ENCODE peak calls at places on chromosomes 16 and 17, in nine cellular contexts. One of them, this sample, is unnamed. For H3K27me3, the result is how much of the 10 kb centered on the place peaks cover.

GRCh38 chr17:82275326-82275725 is 1.8 kb upstream of the CSNK1D start:
- DNase-seq in GM23338: no peak
- DNase-seq in dorsolateral prefrontal cortex: no peak
- DNase-seq in HAP-1: no peak
- DNase-seq in CD8-positive, alpha-beta T cell: no peak
- DNase-seq in tibial nerve: no peak
- DNase-seq in neuronal stem cell: no peak
- DNase-seq in Peyer's patch: no peak
- DNase-seq in foreskin keratinocyte: no peak
- DNase-seq in this sample: no peak

GRCh38 chr16:49494386-49495150 is 121.0 kb downstream of the C16orf78 start:
- DNase-seq in tibial nerve: no peak
- DNase-seq in foreskin keratinocyte: no peak
- DNase-seq in HAP-1: no peak
- DNase-seq in neuronal stem cell: no peak
- DNase-seq in dorsolateral prefrontal cortex: no peak
- DNase-seq in CD8-positive, alpha-beta T cell: no peak
- DNase-seq in GM23338: no peak
- DNase-seq in Peyer's patch: peak
- DNase-seq in this sample: no peak

GRCh38 chr16:65509172-65509571 is 387.3 kb upstream of the CDH11 start:
- DNase-seq in GM23338: no peak
- DNase-seq in HAP-1: no peak
- DNase-seq in tibial nerve: no peak
- DNase-seq in CD8-positive, alpha-beta T cell: no peak
- DNase-seq in neuronal stem cell: no peak
- DNase-seq in dorsolateral prefrontal cortex: no peak
- DNase-seq in foreskin keratinocyte: peak
- DNase-seq in Peyer's patch: no peak
- DNase-seq in this sample: no peak

GRCh38 chr17:64781810-64782555 is 119.9 kb upstream of the SMURF2 start:
- DNase-seq in tibial nerve: no peak
- DNase-seq in GM23338: peak
- DNase-seq in CD8-positive, alpha-beta T cell: no peak
- DNase-seq in dorsolateral prefrontal cortex: no peak
- DNase-seq in neuronal stem cell: no peak
- DNase-seq in HAP-1: no peak
- DNase-seq in foreskin keratinocyte: no peak
- DNase-seq in Peyer's patch: peak
- DNase-seq in this sample: no peak

GRCh38 chr17:80708497-80708896 is 163.9 kb downstream of the RPTOR start:
- DNase-seq in HAP-1: no peak
- DNase-seq in foreskin keratinocyte: no peak
- DNase-seq in GM23338: no peak
- DNase-seq in neuronal stem cell: no peak
- DNase-seq in tibial nerve: no peak
- DNase-seq in dorsolateral prefrontal cortex: no peak
- DNase-seq in CD8-positive, alpha-beta T cell: no peak
- DNase-seq in Peyer's patch: no peak
- DNase-seq in this sample: no peak

GRCh38 chr17:1735834-1736347 is 6.8 kb upstream of the SERPINF2 start:
- DNase-seq in HAP-1: no peak
- DNase-seq in tibial nerve: no peak
- DNase-seq in CD8-positive, alpha-beta T cell: no peak
- DNase-seq in GM23338: no peak
- DNase-seq in foreskin keratinocyte: no peak
- DNase-seq in Peyer's patch: peak
- DNase-seq in neuronal stem cell: no peak
- DNase-seq in dorsolateral prefrontal cortex: no peak
- DNase-seq in this sample: no peak

GRCh38 chr17:40559016-40559853 is 6.0 kb downstream of the CCR7 start:
- DNase-seq in tibial nerve: no peak
- DNase-seq in HAP-1: no peak
- DNase-seq in GM23338: no peak
- DNase-seq in dorsolateral prefrontal cortex: peak
- DNase-seq in CD8-positive, alpha-beta T cell: no peak
- DNase-seq in Peyer's patch: peak
- DNase-seq in neuronal stem cell: no peak
- DNase-seq in foreskin keratinocyte: no peak
- DNase-seq in this sample: no peak

GRCh38 chr17:27552467-27552779 is 78.6 kb upstream of the LGALS9 start:
- DNase-seq in foreskin keratinocyte: peak
- DNase-seq in CD8-positive, alpha-beta T cell: no peak
- DNase-seq in dorsolateral prefrontal cortex: no peak
- DNase-seq in Peyer's patch: no peak
- DNase-seq in neuronal stem cell: no peak
- DNase-seq in GM23338: no peak
- DNase-seq in tibial nerve: no peak
- DNase-seq in HAP-1: no peak
- DNase-seq in this sample: no peak

GRCh38 chr17:42744283-42744805 is 496 bp downstream of the EZH1 start:
- DNase-seq in dorsolateral prefrontal cortex: peak
- DNase-seq in foreskin keratinocyte: peak
- DNase-seq in HAP-1: peak
- DNase-seq in CD8-positive, alpha-beta T cell: peak
- DNase-seq in GM23338: peak
- DNase-seq in Peyer's patch: peak
- DNase-seq in tibial nerve: peak
- DNase-seq in neuronal stem cell: no peak
- DNase-seq in this sample: peak

GRCh38 chr17:55233840-55234239 is 30.9 kb upstream of the HLF start:
- DNase-seq in tibial nerve: no peak
- DNase-seq in foreskin keratinocyte: peak
- DNase-seq in dorsolateral prefrontal cortex: no peak
- DNase-seq in HAP-1: no peak
- DNase-seq in Peyer's patch: no peak
- DNase-seq in neuronal stem cell: no peak
- DNase-seq in CD8-positive, alpha-beta T cell: no peak
- DNase-seq in GM23338: no peak
- DNase-seq in this sample: peak

GRCh38 chr17:76993636-76994035 is 125.4 kb downstream of the MGAT5B start:
- DNase-seq in tibial nerve: no peak
- DNase-seq in dorsolateral prefrontal cortex: no peak
- DNase-seq in GM23338: no peak
- DNase-seq in CD8-positive, alpha-beta T cell: no peak
- DNase-seq in neuronal stem cell: no peak
- DNase-seq in HAP-1: no peak
- DNase-seq in foreskin keratinocyte: no peak
- DNase-seq in Peyer's patch: no peak
- DNase-seq in this sample: no peak

GRCh38 chr17:11331790-11332526 is 90.9 kb downstream of the SHISA6 start:
- DNase-seq in tibial nerve: no peak
- DNase-seq in GM23338: no peak
- DNase-seq in foreskin keratinocyte: no peak
- DNase-seq in HAP-1: no peak
- DNase-seq in neuronal stem cell: no peak
- DNase-seq in CD8-positive, alpha-beta T cell: no peak
- DNase-seq in dorsolateral prefrontal cortex: no peak
- DNase-seq in Peyer's patch: no peak
- DNase-seq in this sample: no peak

GRCh38 chr17:8237175-8237574 is 10.7 kb downstream of the CTC1 start:
- DNase-seq in dorsolateral prefrontal cortex: no peak
- DNase-seq in Peyer's patch: no peak
- DNase-seq in neuronal stem cell: no peak
- DNase-seq in CD8-positive, alpha-beta T cell: no peak
- DNase-seq in GM23338: no peak
- DNase-seq in HAP-1: no peak
- DNase-seq in foreskin keratinocyte: no peak
- DNase-seq in tibial nerve: no peak
- DNase-seq in this sample: no peak

GRCh38 chr17:77329741-77330531 is 189.2 kb downstream of the SEC14L1 start:
- DNase-seq in foreskin keratinocyte: no peak
- DNase-seq in GM23338: no peak
- DNase-seq in tibial nerve: no peak
- DNase-seq in dorsolateral prefrontal cortex: no peak
- DNase-seq in neuronal stem cell: no peak
- DNase-seq in HAP-1: no peak
- DNase-seq in Peyer's patch: no peak
- DNase-seq in CD8-positive, alpha-beta T cell: no peak
- DNase-seq in this sample: no peak

GRCh38 chr17:26773189-26774188 is 520.4 kb upstream of the WSB1 start:
- DNase-seq in tibial nerve: no peak
- DNase-seq in Peyer's patch: no peak
- DNase-seq in GM23338: no peak
- DNase-seq in dorsolateral prefrontal cortex: no peak
- DNase-seq in HAP-1: no peak
- DNase-seq in foreskin keratinocyte: no peak
- DNase-seq in neuronal stem cell: no peak
- DNase-seq in CD8-positive, alpha-beta T cell: no peak
- DNase-seq in this sample: no peak

GRCh38 chr17:17353625-17354484 is 50.7 kb downstream of the NT5M start:
- DNase-seq in foreskin keratinocyte: no peak
- DNase-seq in neuronal stem cell: no peak
- DNase-seq in HAP-1: no peak
- DNase-seq in dorsolateral prefrontal cortex: no peak
- DNase-seq in Peyer's patch: no peak
- DNase-seq in GM23338: no peak
- DNase-seq in tibial nerve: no peak
- DNase-seq in CD8-positive, alpha-beta T cell: no peak
- DNase-seq in this sample: no peak

GRCh38 chr16:23025692-23026305 is 123.5 kb downstream of the USP31 start:
- DNase-seq in Peyer's patch: no peak
- DNase-seq in tibial nerve: no peak
- DNase-seq in GM23338: no peak
- DNase-seq in CD8-positive, alpha-beta T cell: no peak
- DNase-seq in HAP-1: no peak
- DNase-seq in dorsolateral prefrontal cortex: no peak
- DNase-seq in neuronal stem cell: no peak
- DNase-seq in foreskin keratinocyte: no peak
- DNase-seq in this sample: no peak

GRCh38 chr17:9668532-9668931 is 23.2 kb downstream of the USP43 start:
- DNase-seq in foreskin keratinocyte: peak
- DNase-seq in HAP-1: no peak
- DNase-seq in CD8-positive, alpha-beta T cell: no peak
- DNase-seq in GM23338: no peak
- DNase-seq in tibial nerve: no peak
- DNase-seq in Peyer's patch: no peak
- DNase-seq in neuronal stem cell: no peak
- DNase-seq in dorsolateral prefrontal cortex: no peak
- DNase-seq in this sample: no peak

GRCh38 chr17:8746501-8747236 is 2.0 kb upstream of the CCDC42 start:
- DNase-seq in foreskin keratinocyte: no peak
- DNase-seq in CD8-positive, alpha-beta T cell: no peak
- DNase-seq in HAP-1: no peak
- DNase-seq in GM23338: no peak
- DNase-seq in Peyer's patch: no peak
- DNase-seq in neuronal stem cell: no peak
- DNase-seq in tibial nerve: no peak
- DNase-seq in dorsolateral prefrontal cortex: no peak
- DNase-seq in this sample: no peak

GRCh38 chr17:45895304-45895968 is 1.1 kb downstream of the MAPT start:
- DNase-seq in neuronal stem cell: peak
- DNase-seq in GM23338: peak
- DNase-seq in CD8-positive, alpha-beta T cell: no peak
- DNase-seq in foreskin keratinocyte: peak
- DNase-seq in Peyer's patch: no peak
- DNase-seq in tibial nerve: no peak
- DNase-seq in HAP-1: no peak
- DNase-seq in dorsolateral prefrontal cortex: no peak
- DNase-seq in this sample: peak

GRCh38 chr17:45893725-45894021 is 681 bp upstream of the MAPT start:
- DNase-seq in foreskin keratinocyte: no peak
- DNase-seq in CD8-positive, alpha-beta T cell: no peak
- DNase-seq in GM23338: no peak
- DNase-seq in HAP-1: no peak
- DNase-seq in neuronal stem cell: no peak
- DNase-seq in Peyer's patch: no peak
- DNase-seq in dorsolateral prefrontal cortex: no peak
- DNase-seq in tibial nerve: no peak
- DNase-seq in this sample: no peak

GRCh38 chr17:45896803-45897693 is 2.7 kb downstream of the MAPT start:
- DNase-seq in tibial nerve: no peak
- DNase-seq in GM23338: peak
- DNase-seq in CD8-positive, alpha-beta T cell: no peak
- DNase-seq in Peyer's patch: no peak
- DNase-seq in dorsolateral prefrontal cortex: no peak
- DNase-seq in foreskin keratinocyte: no peak
- DNase-seq in HAP-1: no peak
- DNase-seq in neuronal stem cell: peak
- DNase-seq in this sample: no peak

GRCh38 chr17:45895969-45896793 is 1.8 kb downstream of the MAPT start:
- DNase-seq in neuronal stem cell: peak
- DNase-seq in foreskin keratinocyte: no peak
- DNase-seq in GM23338: peak
- DNase-seq in tibial nerve: no peak
- DNase-seq in dorsolateral prefrontal cortex: no peak
- DNase-seq in CD8-positive, alpha-beta T cell: no peak
- DNase-seq in HAP-1: no peak
- DNase-seq in Peyer's patch: no peak
- DNase-seq in this sample: no peak

GRCh38 chr17:45894022-45894784 is at the start of gene MAPT:
- DNase-seq in neuronal stem cell: peak
- DNase-seq in foreskin keratinocyte: peak
- DNase-seq in tibial nerve: peak
- DNase-seq in GM23338: peak
- DNase-seq in Peyer's patch: peak
- DNase-seq in HAP-1: peak
- DNase-seq in dorsolateral prefrontal cortex: peak
- DNase-seq in CD8-positive, alpha-beta T cell: peak
- DNase-seq in this sample: peak
- H3K27me3 ChIP-seq in neuronal stem cell: under half
- H3K27me3 ChIP-seq in foreskin keratinocyte: half or more
- H3K27me3 ChIP-seq in tibial nerve: under half
- H3K27me3 ChIP-seq in GM23338: half or more
- H3K27me3 ChIP-seq in Peyer's patch: under half
- H3K27me3 ChIP-seq in HAP-1: under half
- H3K27me3 ChIP-seq in dorsolateral prefrontal cortex: under half
- H3K27me3 ChIP-seq in CD8-positive, alpha-beta T cell: under half
- H3K27me3 ChIP-seq in this sample: under half

GRCh38 chr17:61409301-61410099 is 9.9 kb downstream of the TBX2 start:
- DNase-seq in Peyer's patch: peak
- DNase-seq in HAP-1: peak
- DNase-seq in tibial nerve: no peak
- DNase-seq in GM23338: peak
- DNase-seq in dorsolateral prefrontal cortex: peak
- DNase-seq in neuronal stem cell: no peak
- DNase-seq in CD8-positive, alpha-beta T cell: no peak
- DNase-seq in foreskin keratinocyte: no peak
- DNase-seq in this sample: no peak
- H3K27me3 ChIP-seq in Peyer's patch: under half
- H3K27me3 ChIP-seq in HAP-1: under half
- H3K27me3 ChIP-seq in tibial nerve: under half
- H3K27me3 ChIP-seq in GM23338: half or more
- H3K27me3 ChIP-seq in dorsolateral prefrontal cortex: under half
- H3K27me3 ChIP-seq in neuronal stem cell: half or more
- H3K27me3 ChIP-seq in CD8-positive, alpha-beta T cell: under half
- H3K27me3 ChIP-seq in foreskin keratinocyte: half or more
- H3K27me3 ChIP-seq in this sample: under half

GRCh38 chr17:58412910-58413630 is 4.3 kb downstream of the RNF43 start:
- DNase-seq in dorsolateral prefrontal cortex: no peak
- DNase-seq in tibial nerve: no peak
- DNase-seq in GM23338: no peak
- DNase-seq in foreskin keratinocyte: no peak
- DNase-seq in HAP-1: no peak
- DNase-seq in Peyer's patch: no peak
- DNase-seq in CD8-positive, alpha-beta T cell: no peak
- DNase-seq in neuronal stem cell: no peak
- DNase-seq in this sample: no peak
- H3K27me3 ChIP-seq in dorsolateral prefrontal cortex: under half
- H3K27me3 ChIP-seq in tibial nerve: under half
- H3K27me3 ChIP-seq in GM23338: under half
- H3K27me3 ChIP-seq in foreskin keratinocyte: under half
- H3K27me3 ChIP-seq in HAP-1: under half
- H3K27me3 ChIP-seq in Peyer's patch: under half
- H3K27me3 ChIP-seq in CD8-positive, alpha-beta T cell: under half
- H3K27me3 ChIP-seq in neuronal stem cell: under half
- H3K27me3 ChIP-seq in this sample: under half

GRCh38 chr16:68369168-68369567 is 58.3 kb downstream of the PRMT7 start:
- DNase-seq in Peyer's patch: no peak
- DNase-seq in GM23338: no peak
- DNase-seq in HAP-1: no peak
- DNase-seq in foreskin keratinocyte: no peak
- DNase-seq in dorsolateral prefrontal cortex: no peak
- DNase-seq in CD8-positive, alpha-beta T cell: no peak
- DNase-seq in neuronal stem cell: no peak
- DNase-seq in tibial nerve: no peak
- DNase-seq in this sample: no peak
- H3K27me3 ChIP-seq in Peyer's patch: under half
- H3K27me3 ChIP-seq in GM23338: under half
- H3K27me3 ChIP-seq in HAP-1: under half
- H3K27me3 ChIP-seq in foreskin keratinocyte: under half
- H3K27me3 ChIP-seq in dorsolateral prefrontal cortex: under half
- H3K27me3 ChIP-seq in CD8-positive, alpha-beta T cell: under half
- H3K27me3 ChIP-seq in neuronal stem cell: under half
- H3K27me3 ChIP-seq in tibial nerve: under half
- H3K27me3 ChIP-seq in this sample: under half

This sample was measured in CD4-positive, CD25-positive, alpha-beta regulatory T cell.